ENCODE peak calls at places on chromosomes 7 and 10, in five cellular contexts. J is heart right ventricle, Q is stomach, O is OCI-LY7, E is Panc1. P is an unnamed sample.

GRCh38 chr10:20274580-20274979 is 458.3 kb downstream of the PLXDC2 start:
- DNase-seq in E (no peak), Q (no peak), J (no peak), O (no peak), P (no peak)

GRCh38 chr10:78405781-78406180 is 372.1 kb downstream of the RPS24 start:
- DNase-seq in J (no peak), O (no peak), E (no peak), Q (peak; percentile 21), P (no peak)

GRCh38 chr10:35372329-35372728 is 36.0 kb downstream of the CCNY start:
- DNase-seq in J (peak; percentile 76), Q (no peak), O (no peak), E (no peak), P (no peak)

GRCh38 chr10:11331178-11331577 is 280.3 kb downstream of the USP6NL start:
- DNase-seq in O (no peak), Q (no peak), E (no peak), J (no peak), P (no peak)

GRCh38 chr10:13787015-13787421 is 200.3 kb downstream of the PRPF18 start:
- DNase-seq in J (peak; percentile 46), E (no peak), Q (no peak), O (peak; percentile 79), P (peak; percentile 20)

GRCh38 chr7:1882451-1882850 is 212.4 kb downstream of the ELFN1 start:
- DNase-seq in Q (no peak), J (no peak), O (no peak), E (no peak), P (no peak)

GRCh38 chr10:124292911-124293640 is 125.6 kb downstream of the OAT start:
- DNase-seq in E (no peak), J (no peak), O (no peak), Q (no peak), P (no peak)

GRCh38 chr10:104334965-104335650 is 3.2 kb downstream of the ITPRIP start:
- DNase-seq in O (no peak), E (no peak), Q (no peak), J (no peak), P (no peak)

GRCh38 chr7:115869225-115869624 is 161.3 kb downstream of the TFEC start:
- DNase-seq in J (no peak), E (no peak), O (no peak), Q (no peak), P (no peak)

GRCh38 chr10:96279219-96279641 is 7.9 kb upstream of the BLNK start:
- DNase-seq in J (no peak), O (peak; percentile 69), E (no peak), Q (no peak), P (no peak)
- H3K27ac ChIP-seq in J (no peak overlapping the region), O (peak overlapping the region; percentile 53), E (no peak overlapping the region), Q (no peak overlapping the region), P (no peak overlapping the region)

DNA sequence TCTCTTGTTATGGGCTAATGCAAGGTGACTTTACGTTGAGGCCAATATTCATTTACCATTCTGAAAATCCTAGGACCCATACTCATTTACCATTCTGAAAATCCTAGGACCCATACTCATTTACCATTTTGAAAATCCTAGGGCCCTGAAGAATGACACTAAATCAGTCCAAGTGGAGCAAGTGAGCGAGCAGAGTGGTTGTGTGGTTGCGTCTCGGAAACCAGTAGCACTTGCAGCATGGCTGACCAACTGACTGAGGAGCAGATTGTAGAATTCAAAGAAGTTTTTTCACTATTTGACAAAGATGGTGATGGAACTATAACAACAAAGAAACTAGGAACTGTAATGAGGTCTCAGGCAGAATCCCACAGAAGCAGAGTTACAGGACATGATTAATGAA is 6.9 kb downstream of the SAR1A start:
- DNase-seq in E (no peak), O (no peak), J (no peak), Q (no peak), P (no peak)
- H3K4me1 ChIP-seq in E (peaks cover 17% of the 10 kb centered on the region), O (peaks cover 32% of the 10 kb centered on the region), J (no peaks in the 10 kb centered on the region), Q (peaks cover 83% of the 10 kb centered on the region), P (peaks cover 12% of the 10 kb centered on the region)

GRCh38 chr7:25319707-25320106 is 91.4 kb upstream of the NPVF start:
- DNase-seq in Q (no peak), O (no peak), J (no peak), E (no peak), P (no peak)
- H3K27ac ChIP-seq in Q (no peak overlapping the region), O (no peak overlapping the region), J (no peak overlapping the region), E (no peak overlapping the region), P (no peak overlapping the region)

DNA sequence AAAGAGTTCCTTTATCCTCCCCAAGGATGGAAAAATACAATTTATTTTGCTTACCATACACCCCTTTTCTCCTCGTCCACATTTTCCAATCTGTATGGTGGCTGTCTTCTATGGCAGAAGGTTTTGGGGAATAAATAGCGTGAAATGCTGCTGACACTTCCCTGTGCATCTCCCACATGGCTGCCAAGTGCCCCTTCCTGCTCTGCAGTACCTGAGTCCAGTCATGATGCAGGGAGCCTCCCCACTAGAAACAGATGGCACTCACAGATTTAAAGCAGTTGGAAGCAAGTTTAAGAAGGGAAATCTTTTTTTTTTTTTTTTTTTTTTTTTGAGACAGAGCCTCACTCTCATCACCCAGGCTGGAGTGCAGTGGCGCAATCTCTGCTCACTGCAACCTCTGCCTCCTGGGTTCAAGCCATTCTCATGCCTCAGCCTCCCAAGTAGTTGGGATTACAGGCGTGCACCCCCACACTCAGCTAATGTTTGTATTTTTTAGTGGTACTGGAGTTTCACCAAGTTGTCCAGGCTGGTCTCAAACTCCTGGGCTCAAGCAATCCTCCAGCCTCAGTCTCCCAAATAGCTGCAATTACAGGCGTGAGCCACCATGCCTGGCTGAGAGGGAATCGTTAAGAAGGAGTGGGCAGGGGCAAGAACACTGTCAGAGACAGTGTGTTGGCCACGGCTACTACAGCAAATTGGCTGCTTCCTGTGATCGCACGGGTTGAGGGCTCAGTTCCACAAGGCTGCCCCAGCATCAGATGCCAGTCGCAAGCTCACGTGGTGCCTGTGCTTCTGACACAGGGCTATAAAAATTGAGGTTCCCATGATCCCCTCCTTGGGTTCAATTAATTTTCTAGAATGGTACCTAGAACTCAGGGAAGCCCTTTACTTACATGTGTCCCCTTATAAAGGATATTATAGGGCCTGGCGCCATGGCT is 5.3 kb upstream of the PILRA start:
- DNase-seq in E (no peak), Q (no peak), O (peak; percentile 57), J (no peak), P (no peak)
- H3K4me1 ChIP-seq in E (peaks cover 3% of the 10 kb centered on the region), Q (peaks cover 39% of the 10 kb centered on the region), O (peaks cover 73% of the 10 kb centered on the region), J (no peaks in the 10 kb centered on the region), P (no peaks in the 10 kb centered on the region)

GRCh38 chr7:134034652-134035051 is 92.5 kb upstream of the LRGUK start:
- DNase-seq in Q (no peak), J (no peak), O (no peak), E (peak; percentile 43), P (no peak)
- H3K27ac ChIP-seq in Q (no peak overlapping the region), J (no peak overlapping the region), O (no peak overlapping the region), E (no peak overlapping the region), P (no peak overlapping the region)